ENCODE peak calls at places on chromosome 9, in nine cellular contexts. J, Q, M, K, O, Y, Z, B and C are unnamed samples.

GRCh38 chr9:134325096-134325812 is 1.0 kb upstream of the RXRA start:
- DNase-seq in Z (peak), J (no peak), K (peak), B (no peak), Q (no peak), Y (peak), O (peak), M (peak), C (no peak)

GRCh38 chr9:96646081-96646991 is 8.8 kb downstream of the PRXL2C start:
- DNase-seq in K (no peak), B (no peak), J (no peak), Z (peak), M (no peak), Q (peak), O (no peak), Y (no peak), C (no peak)

GRCh38 chr9:33102551-33103210 is 26.2 kb upstream of the SMU1 start:
- DNase-seq in Y (no peak), Z (no peak), K (no peak), Q (no peak), O (no peak), M (no peak), B (no peak), J (no peak), C (no peak)

GRCh38 chr9:68998344-68998743 is 15.6 kb downstream of the PRKACG start:
- DNase-seq in Z (no peak), B (no peak), Q (no peak), K (no peak), Y (no peak), M (no peak), J (no peak), O (no peak), C (no peak)

GRCh38 chr9:33129886-33130284 is 37.3 kb downstream of the B4GALT1 start:
- DNase-seq in Y (no peak), J (no peak), Q (no peak), O (peak), M (no peak), K (peak), Z (no peak), B (no peak), C (no peak)

GRCh38 chr9:137449931-137450537 is 8.9 kb upstream of the ENTPD8 start:
- DNase-seq in Q (no peak), M (peak), B (no peak), K (no peak), Z (no peak), Y (no peak), O (no peak), J (peak), C (no peak)

GRCh38 chr9:138100711-138101349 is 223.2 kb downstream of the CACNA1B start:
- DNase-seq in K (no peak), J (no peak), B (no peak), Q (no peak), Z (no peak), M (no peak), Y (no peak), O (no peak), C (no peak)

GRCh38 chr9:21576331-21577189 is 94.4 kb upstream of the IFNE start:
- DNase-seq in Y (peak), O (peak), J (peak), B (no peak), M (peak), Q (peak), K (no peak), Z (peak), C (no peak)

GRCh38 chr9:83330207-83331196 is 207.7 kb downstream of the FRMD3 start:
- DNase-seq in Z (no peak), Q (no peak), K (no peak), B (no peak), O (no peak), Y (no peak), J (no peak), M (no peak), C (no peak)

GRCh38 chr9:125189011-125189360 is 617 bp downstream of the PPP6C start:
- DNase-seq in Y (peak), J (peak), Q (peak), K (no peak), B (no peak), O (no peak), M (peak), Z (peak), C (no peak)

GRCh38 chr9:97788763-97789663 is 64.0 kb upstream of the FOXE1 start:
- DNase-seq in Z (no peak), M (no peak), J (no peak), Q (no peak), Y (no peak), K (no peak), O (no peak), B (no peak), C (no peak)

GRCh38 chr9:96150324-96151023 is 151.5 kb downstream of the HSD17B3 start:
- DNase-seq in Q (no peak), O (no peak), Z (no peak), Y (peak), J (peak), B (no peak), M (peak), K (no peak), C (no peak)

GRCh38 chr9:36443581-36443980 is 43.5 kb upstream of the RNF38 start:
- DNase-seq in Z (no peak), M (no peak), Q (peak), O (no peak), J (no peak), K (no peak), B (no peak), Y (no peak), C (no peak)

GRCh38 chr9:93124793-93125192 is 9.3 kb downstream of the NINJ1 start:
- DNase-seq in M (no peak), Y (no peak), B (no peak), O (no peak), K (peak), Q (no peak), Z (no peak), J (no peak), C (no peak)